ENCODE peak calls at places on chromosomes 2 and 18, in eight cellular contexts. M is ovary; F is uterus; C is colonic mucosa; S is CD4-positive, CD25-positive, alpha-beta regulatory T cell; Y is MM.1S; N is neuronal stem cell; G is Panc1. H is an unnamed sample. For H3K4me1 and H3K36me3, the result is how much of the 10 kb centered on the place peaks cover.

GRCh38 chr18:45910405-45911023 is 56.6 kb downstream of the EPG5 start:
- DNase-seq in S (peak), G (peak), N (peak), M (no peak), F (no peak), Y (peak), C (peak), H (peak)

GRCh38 chr2:46813046-46813445 is 102.6 kb downstream of the MCFD2 start:
- DNase-seq in M (peak), C (peak), G (no peak), F (no peak), Y (no peak), S (no peak), N (no peak), H (no peak)

GRCh38 chr2:160392201-160392600 is 101.4 kb downstream of the RBMS1 start:
- DNase-seq in S (no peak), G (no peak), N (no peak), F (no peak), Y (no peak), M (no peak), C (no peak), H (no peak)

GRCh38 chr2:48600204-48600813 is 17.3 kb upstream of the GTF2A1L start:
- DNase-seq in M (no peak), Y (peak), S (peak), N (peak), G (peak), F (no peak), C (no peak), H (peak)

GRCh38 chr2:123456416-123456815 is 568.7 kb upstream of the CNTNAP5 start:
- DNase-seq in F (no peak), G (no peak), M (no peak), Y (no peak), C (no peak), N (no peak), S (no peak), H (no peak)

GRCh38 chr2:168119519-168120141 is 127.8 kb downstream of the STK39 start:
- DNase-seq in Y (peak), F (no peak), C (peak), N (peak), G (peak), S (peak), M (no peak), H (peak)

GRCh38 chr2:62768615-62769014 is 63.1 kb downstream of the EHBP1 start:
- DNase-seq in F (no peak), M (no peak), G (no peak), N (no peak), S (no peak), Y (no peak), C (no peak), H (no peak)

GRCh38 chr2:15180379-15180778 is 380.8 kb downstream of the NBAS start:
- DNase-seq in C (no peak), G (no peak), F (no peak), S (no peak), M (no peak), Y (no peak), N (no peak), H (no peak)

GRCh38 chr18:57062841-57063240 is 84.0 kb upstream of the BOD1L2 start:
- DNase-seq in S (no peak), G (no peak), F (no peak), M (no peak), N (no peak), C (no peak), Y (no peak), H (no peak)

GRCh38 chr2:56128235-56128634 is 55.6 kb upstream of the CCDC85A start:
- DNase-seq in Y (no peak), S (no peak), G (no peak), M (no peak), C (no peak), N (no peak), F (no peak), H (no peak)

GRCh38 chr2:205574041-205574440 is 108.3 kb upstream of the NRP2 start:
- DNase-seq in G (no peak), N (no peak), S (no peak), Y (no peak), M (no peak), F (no peak), C (no peak), H (no peak)

GRCh38 chr2:54360055-54360792 is 95.9 kb upstream of the SPTBN1 start:
- DNase-seq in Y (no peak), M (peak), F (peak), C (no peak), N (no peak), G (no peak), S (no peak), H (peak)

DNA sequence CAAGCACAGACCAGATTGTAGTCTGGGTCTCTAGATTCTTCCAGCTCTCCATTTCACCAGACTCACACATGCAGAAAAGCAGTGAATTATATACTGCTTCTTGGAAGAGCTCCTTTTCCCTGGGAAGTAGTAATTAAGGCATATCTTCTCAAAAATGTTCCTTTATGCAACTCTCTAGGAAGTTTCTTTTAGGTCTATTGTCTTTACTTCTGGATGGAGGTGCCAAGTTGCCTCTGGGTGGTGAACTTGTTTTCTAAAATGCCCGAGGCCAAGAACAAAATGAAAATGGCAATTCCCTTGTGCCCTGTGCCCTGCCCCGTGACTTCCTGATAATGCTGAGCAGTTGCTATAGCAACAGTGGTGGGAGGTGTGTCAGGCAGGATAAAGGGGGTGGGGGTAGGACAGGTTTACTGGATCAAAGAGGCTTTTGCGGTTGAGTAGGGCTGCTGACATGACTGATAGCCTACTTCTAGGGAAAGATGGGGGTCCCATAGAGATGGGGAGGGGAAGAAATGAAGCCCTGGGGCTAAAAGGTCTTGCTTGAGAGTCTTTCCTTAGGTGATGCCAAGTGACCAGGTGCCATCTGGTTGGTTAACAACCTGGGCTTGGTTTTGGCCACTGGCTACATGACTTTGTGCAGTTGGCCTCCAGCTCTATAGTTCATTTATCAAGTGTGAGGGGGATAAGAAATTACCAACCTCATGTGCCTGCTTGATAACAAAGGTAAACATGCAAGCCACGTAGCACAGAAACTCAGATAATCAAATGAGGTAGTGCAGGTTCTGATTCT is 11.8 kb downstream of the IGFBP2 start:
- DNase-seq in M (no peak), Y (no peak), S (no peak), N (no peak), F (no peak), G (no peak), C (no peak), H (peak)
- H3K4me1 ChIP-seq in M (under half), Y (under half), S (under half), N (under half), F (under half), G (under half), C (under half), H (under half)

DNA sequence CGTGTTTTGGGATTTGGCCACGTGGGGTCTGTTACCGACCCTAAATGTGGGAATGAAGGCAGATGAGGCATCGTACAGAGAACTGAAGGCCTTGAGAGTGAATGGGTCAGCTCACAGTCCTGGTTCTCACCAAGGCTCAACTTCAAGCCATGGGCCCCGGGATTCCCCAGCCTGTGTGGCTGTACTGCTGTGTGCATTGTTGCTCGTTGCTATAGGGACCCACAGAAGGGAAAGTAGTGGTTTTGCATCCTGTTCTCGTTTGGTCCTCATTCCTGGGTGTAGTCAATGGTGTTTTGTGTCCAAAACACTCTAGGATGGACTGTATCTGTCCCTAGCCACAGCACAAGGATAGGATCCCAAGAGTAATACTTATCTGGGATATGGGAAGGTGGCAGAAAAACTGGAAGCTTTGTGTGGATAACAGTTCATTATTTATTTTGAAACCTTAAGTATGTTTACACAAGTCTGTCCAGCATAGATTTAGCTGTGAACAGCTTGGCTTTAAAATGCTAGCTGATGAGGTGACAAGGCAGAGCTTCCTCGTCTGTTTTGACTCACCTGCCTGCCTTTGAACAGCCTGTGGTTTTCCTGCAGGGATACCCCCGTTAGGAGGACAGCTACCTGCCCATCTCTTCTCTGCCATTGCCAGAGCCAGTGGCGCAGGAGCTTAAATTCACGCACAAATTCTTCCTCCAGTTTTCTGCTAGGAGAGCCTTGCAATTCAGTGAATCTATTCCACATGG is 85.0 kb downstream of the WDSUB1 start:
- DNase-seq in M (no peak), C (no peak), F (no peak), Y (peak), G (no peak), N (no peak), S (no peak), H (no peak)
- H3K36me3 ChIP-seq in M (under half), C (under half), F (under half), Y (under half), G (under half), N (under half), S (under half), H (under half)

GRCh38 chr2:74884866-74885265 is 50.9 kb downstream of the HK2 start:
- DNase-seq in M (no peak), N (no peak), S (no peak), F (no peak), Y (no peak), G (no peak), C (no peak), H (no peak)
- H3K4me1 ChIP-seq in M (under half), N (under half), S (under half), F (under half), Y (under half), G (under half), C (under half), H (under half)

DNA sequence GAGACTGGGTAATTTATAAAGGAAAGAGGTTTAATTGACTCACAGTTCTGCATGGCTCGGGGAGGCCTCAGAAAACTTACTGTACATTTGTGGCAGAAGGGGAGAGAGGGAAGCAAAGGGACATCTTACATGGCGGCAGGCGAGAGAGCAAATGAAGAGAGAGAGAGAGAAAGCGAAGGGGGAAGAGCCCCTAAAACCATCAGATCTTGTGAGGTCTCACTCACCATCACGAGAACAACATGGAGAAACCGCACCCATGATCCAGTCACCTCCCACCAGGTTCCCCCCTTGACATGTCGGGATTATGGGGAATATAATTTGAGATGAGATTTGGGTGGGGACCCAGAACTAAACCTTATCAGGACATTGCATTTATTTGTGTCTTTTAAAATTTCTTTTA is 75.9 kb downstream of the ACSL3 start:
- DNase-seq in G (no peak), M (no peak), S (no peak), Y (no peak), N (no peak), C (no peak), F (no peak), H (no peak)
- H3K36me3 ChIP-seq in G (under half), M (under half), S (half or more), Y (under half), N (under half), C (under half), F (under half), H (under half)

GRCh38 chr2:235006461-235006860 is 54.6 kb downstream of the SH3BP4 start:
- DNase-seq in N (no peak), Y (no peak), C (no peak), G (no peak), F (no peak), M (no peak), S (no peak), H (no peak)
- H3K4me1 ChIP-seq in N (under half), Y (under half), C (under half), G (half or more), F (under half), M (under half), S (under half), H (under half)

GRCh38 chr2:215362562-215362904 is 50.7 kb downstream of the ATIC start:
- DNase-seq in M (no peak), F (no peak), Y (no peak), G (no peak), C (no peak), S (no peak), N (no peak), H (no peak)
- H3K36me3 ChIP-seq in M (under half), F (under half), Y (under half), G (under half), C (under half), S (under half), N (under half), H (under half)

DNA sequence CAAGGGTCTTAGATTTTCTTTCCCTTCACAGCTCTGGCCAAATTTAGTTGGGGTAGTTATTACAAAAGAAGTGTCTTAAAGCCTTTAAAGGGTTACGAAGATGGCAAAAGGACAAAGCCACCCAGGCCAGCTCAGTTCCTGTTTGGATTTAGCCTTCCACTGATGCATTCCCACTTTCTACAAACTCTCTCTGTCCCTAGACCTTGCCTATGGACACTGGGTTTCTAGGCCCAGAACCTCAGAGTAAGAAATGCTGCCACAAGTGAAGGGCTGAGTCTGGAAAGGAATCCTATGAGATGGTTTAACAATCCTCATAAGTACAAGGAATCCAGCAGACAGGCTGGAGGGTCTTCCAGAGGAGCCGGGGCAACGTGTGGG is 13.4 kb downstream of the NFE2L2 start:
- DNase-seq in Y (no peak), G (no peak), S (no peak), N (no peak), M (no peak), C (no peak), F (no peak), H (no peak)
- H3K4me1 ChIP-seq in Y (under half), G (half or more), S (half or more), N (under half), M (under half), C (under half), F (under half), H (under half)

GRCh38 chr2:219284501-219285347 is 5.6 kb downstream of the DNAJB2 start:
- DNase-seq in N (no peak), Y (no peak), F (no peak), M (no peak), S (no peak), G (no peak), C (no peak), H (no peak)
- H3K36me3 ChIP-seq in N (under half), Y (under half), F (under half), M (under half), S (half or more), G (under half), C (under half), H (under half)

DNA sequence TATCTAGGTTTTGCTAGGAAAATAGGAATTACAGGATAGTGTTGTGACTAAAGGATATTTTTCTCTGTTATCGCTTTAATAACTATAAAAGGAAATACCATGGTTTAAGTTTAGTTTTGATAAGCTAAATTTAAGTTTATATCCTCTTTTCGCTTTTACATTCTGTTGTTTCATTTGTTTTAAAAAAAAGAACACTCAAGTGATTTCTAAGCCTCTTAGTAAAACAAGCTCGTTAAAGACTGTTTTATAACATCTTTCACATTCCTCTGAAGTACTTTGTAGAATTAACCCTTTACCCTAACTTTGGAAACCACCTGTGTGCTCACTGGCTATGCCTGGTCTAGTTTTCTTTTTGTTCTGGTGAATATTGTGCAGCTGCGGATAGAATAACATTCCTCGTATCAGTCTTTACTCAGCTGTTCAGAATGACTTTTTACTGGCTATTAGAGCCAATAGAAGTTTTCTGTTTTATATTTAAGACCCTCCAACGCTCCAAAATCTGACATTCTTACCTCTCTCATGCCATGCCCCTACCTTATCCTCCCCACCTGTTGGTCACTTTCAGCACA is 183.1 kb downstream of the PTPRM start:
- DNase-seq in S (no peak), G (no peak), Y (no peak), N (no peak), F (no peak), C (no peak), M (no peak), H (no peak)
- H3K4me1 ChIP-seq in S (under half), G (under half), Y (under half), N (under half), F (under half), C (under half), M (under half), H (under half)

GRCh38 chr2:73862987-73863386 is 29.8 kb upstream of the ACTG2 start:
- DNase-seq in N (no peak), F (no peak), Y (no peak), G (no peak), C (peak), M (no peak), S (no peak), H (no peak)
- H3K36me3 ChIP-seq in N (under half), F (under half), Y (under half), G (under half), C (under half), M (under half), S (half or more), H (under half)

H was measured in small intestine.